ENCODE peak calls at places on chromosomes 12 and 14, in four cellular contexts. One of them, this sample, is unnamed.

GRCh38 chr14:23175823-23176222 is 7.6 kb downstream of the SLC7A8 start:
- DNase-seq in dermis blood vessel endothelial cell: peak
- DNase-seq in NCI-H1694: no peak
- DNase-seq in EL: no peak
- DNase-seq in this sample: no peak

GRCh38 chr12:95218164-95218851 is 701 bp downstream of the VEZT start:
- DNase-seq in dermis blood vessel endothelial cell: peak
- DNase-seq in EL: peak
- DNase-seq in NCI-H1694: peak
- DNase-seq in this sample: peak

GRCh38 chr12:25249951-25250738 is 584 bp downstream of the KRAS start:
- DNase-seq in dermis blood vessel endothelial cell: peak
- DNase-seq in EL: peak
- DNase-seq in NCI-H1694: no peak
- DNase-seq in this sample: peak

GRCh38 chr12:124185970-124186686 is 108.8 kb upstream of the RFLNA start:
- DNase-seq in dermis blood vessel endothelial cell: no peak
- DNase-seq in EL: no peak
- DNase-seq in NCI-H1694: no peak
- DNase-seq in this sample: no peak

GRCh38 chr12:1837541-1838206 is 17.3 kb downstream of the LRTM2 start:
- DNase-seq in dermis blood vessel endothelial cell: peak
- DNase-seq in EL: peak
- DNase-seq in NCI-H1694: peak
- DNase-seq in this sample: peak

GRCh38 chr14:53516261-53516774 is 363.2 kb upstream of the DDHD1 start:
- DNase-seq in NCI-H1694: no peak
- DNase-seq in dermis blood vessel endothelial cell: no peak
- DNase-seq in EL: peak
- DNase-seq in this sample: no peak

GRCh38 chr12:122855071-122855829 is 20.0 kb downstream of the HIP1R start:
- DNase-seq in NCI-H1694: no peak
- DNase-seq in EL: no peak
- DNase-seq in dermis blood vessel endothelial cell: no peak
- DNase-seq in this sample: no peak

GRCh38 chr12:110424237-110424636 is 20.7 kb upstream of the ANAPC7 start:
- DNase-seq in NCI-H1694: no peak
- DNase-seq in dermis blood vessel endothelial cell: no peak
- DNase-seq in EL: peak
- DNase-seq in this sample: no peak

GRCh38 chr14:50906326-50906725 is 34.5 kb downstream of the ABHD12B start:
- DNase-seq in dermis blood vessel endothelial cell: no peak
- DNase-seq in EL: no peak
- DNase-seq in NCI-H1694: no peak
- DNase-seq in this sample: no peak

GRCh38 chr14:75770635-75771034 is 109.6 kb downstream of the TTLL5 start:
- DNase-seq in dermis blood vessel endothelial cell: no peak
- DNase-seq in NCI-H1694: no peak
- DNase-seq in EL: no peak
- DNase-seq in this sample: no peak

GRCh38 chr12:44930972-44931600 is 55.0 kb upstream of the NELL2 start:
- DNase-seq in NCI-H1694: peak
- DNase-seq in dermis blood vessel endothelial cell: peak
- DNase-seq in EL: peak
- DNase-seq in this sample: peak

GRCh38 chr14:102081231-102082080 is 5.4 kb downstream of the HSP90AA1 start:
- DNase-seq in NCI-H1694: no peak
- DNase-seq in EL: no peak
- DNase-seq in dermis blood vessel endothelial cell: no peak
- DNase-seq in this sample: no peak

GRCh38 chr12:3538691-3539030 is 47.7 kb downstream of the PRMT8 start:
- DNase-seq in NCI-H1694: no peak
- DNase-seq in dermis blood vessel endothelial cell: no peak
- DNase-seq in EL: no peak
- DNase-seq in this sample: peak

GRCh38 chr14:104382361-104383087 is 197.0 kb upstream of the C14orf180 start:
- DNase-seq in NCI-H1694: no peak
- DNase-seq in EL: no peak
- DNase-seq in dermis blood vessel endothelial cell: no peak
- DNase-seq in this sample: no peak

GRCh38 chr12:106369624-106370346 is 12.2 kb downstream of the POLR3B start:
- DNase-seq in EL: peak
- DNase-seq in dermis blood vessel endothelial cell: peak
- DNase-seq in NCI-H1694: no peak
- DNase-seq in this sample: no peak

GRCh38 chr14:69012251-69012953 is 33.3 kb upstream of the ACTN1 start:
- DNase-seq in dermis blood vessel endothelial cell: no peak
- DNase-seq in EL: no peak
- DNase-seq in NCI-H1694: no peak
- DNase-seq in this sample: no peak

GRCh38 chr12:121800694-121801600 is 2.9 kb upstream of the SETD1B start:
- DNase-seq in EL: peak
- DNase-seq in dermis blood vessel endothelial cell: peak
- DNase-seq in NCI-H1694: no peak
- DNase-seq in this sample: peak

GRCh38 chr12:98646165-98646764 is 1.2 kb downstream of the APAF1 start:
- DNase-seq in EL: peak
- DNase-seq in NCI-H1694: no peak
- DNase-seq in dermis blood vessel endothelial cell: peak
- DNase-seq in this sample: peak

GRCh38 chr12:93060071-93060665 is 131.1 kb upstream of the EEA1 start:
- DNase-seq in dermis blood vessel endothelial cell: no peak
- DNase-seq in NCI-H1694: no peak
- DNase-seq in EL: no peak
- DNase-seq in this sample: no peak

GRCh38 chr12:104620761-104621531 is 164.2 kb downstream of the CHST11 start:
- DNase-seq in NCI-H1694: no peak
- DNase-seq in dermis blood vessel endothelial cell: peak
- DNase-seq in EL: no peak
- DNase-seq in this sample: no peak

GRCh38 chr12:70190252-70191010 is 52.8 kb upstream of the CNOT2 start:
- DNase-seq in NCI-H1694: no peak
- DNase-seq in EL: peak
- DNase-seq in dermis blood vessel endothelial cell: no peak
- DNase-seq in this sample: no peak

GRCh38 chr14:92154283-92154942 is 32.6 kb downstream of the CPSF2 start:
- DNase-seq in dermis blood vessel endothelial cell: no peak
- DNase-seq in NCI-H1694: no peak
- DNase-seq in EL: no peak
- DNase-seq in this sample: no peak

GRCh38 chr12:58064681-58065080 is 123.3 kb downstream of the ATP23 start:
- DNase-seq in EL: no peak
- DNase-seq in NCI-H1694: no peak
- DNase-seq in dermis blood vessel endothelial cell: no peak
- DNase-seq in this sample: no peak

GRCh38 chr12:120078868-120079267 is 37.7 kb downstream of the RAB35 start:
- DNase-seq in dermis blood vessel endothelial cell: peak
- DNase-seq in EL: no peak
- DNase-seq in NCI-H1694: no peak
- DNase-seq in this sample: no peak

GRCh38 chr14:67311868-67312267 is 47.7 kb downstream of the ATP6V1D start:
- DNase-seq in NCI-H1694: no peak
- DNase-seq in dermis blood vessel endothelial cell: no peak
- DNase-seq in EL: no peak
- DNase-seq in this sample: no peak

GRCh38 chr14:104345316-104346111 is 207.1 kb downstream of the KIF26A start:
- DNase-seq in dermis blood vessel endothelial cell: no peak
- DNase-seq in NCI-H1694: no peak
- DNase-seq in EL: no peak
- DNase-seq in this sample: no peak

GRCh38 chr14:55707365-55707804 is 127.4 kb downstream of the KTN1 start:
- DNase-seq in EL: peak
- DNase-seq in dermis blood vessel endothelial cell: peak
- DNase-seq in NCI-H1694: peak
- DNase-seq in this sample: peak

GRCh38 chr14:51073751-51074150 is 21.2 kb downstream of the TRIM9 start:
- DNase-seq in EL: no peak
- DNase-seq in NCI-H1694: no peak
- DNase-seq in dermis blood vessel endothelial cell: no peak
- DNase-seq in this sample: no peak

GRCh38 chr14:99612737-99613330 is 8.8 kb upstream of the CCDC85C start:
- DNase-seq in dermis blood vessel endothelial cell: no peak
- DNase-seq in EL: peak
- DNase-seq in NCI-H1694: peak
- DNase-seq in this sample: no peak

GRCh38 chr14:31690056-31690455 is 128.9 kb downstream of the NUBPL start:
- DNase-seq in EL: no peak
- DNase-seq in NCI-H1694: no peak
- DNase-seq in dermis blood vessel endothelial cell: no peak
- DNase-seq in this sample: no peak

GRCh38 chr14:59406454-59407245 is 58.5 kb downstream of the GPR135 start:
- DNase-seq in NCI-H1694: no peak
- DNase-seq in dermis blood vessel endothelial cell: peak
- DNase-seq in EL: peak
- DNase-seq in this sample: peak

GRCh38 chr12:123705935-123706334 is 6.2 kb upstream of the ATP6V0A2 start:
- DNase-seq in EL: no peak
- DNase-seq in dermis blood vessel endothelial cell: no peak
- DNase-seq in NCI-H1694: no peak
- DNase-seq in this sample: no peak

GRCh38 chr14:35122696-35123387 is 490 bp downstream of the PRORP start:
- DNase-seq in NCI-H1694: no peak
- DNase-seq in EL: no peak
- DNase-seq in dermis blood vessel endothelial cell: peak
- DNase-seq in this sample: no peak

GRCh38 chr12:98425859-98426258 is 89.5 kb upstream of the TMPO start:
- DNase-seq in dermis blood vessel endothelial cell: no peak
- DNase-seq in NCI-H1694: no peak
- DNase-seq in EL: no peak
- DNase-seq in this sample: no peak

GRCh38 chr14:79018846-79019245 is 848.7 kb downstream of the NRXN3 start:
- DNase-seq in EL: peak
- DNase-seq in NCI-H1694: no peak
- DNase-seq in dermis blood vessel endothelial cell: peak
- DNase-seq in this sample: no peak

GRCh38 chr12:55850893-55851292 is 8.2 kb upstream of the MMP19 start:
- DNase-seq in EL: no peak
- DNase-seq in dermis blood vessel endothelial cell: no peak
- DNase-seq in NCI-H1694: no peak
- DNase-seq in this sample: no peak

GRCh38 chr12:108352591-108352990 is 13.5 kb upstream of the CMKLR1 start:
- DNase-seq in EL: no peak
- DNase-seq in dermis blood vessel endothelial cell: no peak
- DNase-seq in NCI-H1694: no peak
- DNase-seq in this sample: no peak

GRCh38 chr14:90681889-90682429 is 134.3 kb downstream of the TTC7B start:
- DNase-seq in dermis blood vessel endothelial cell: no peak
- DNase-seq in NCI-H1694: peak
- DNase-seq in EL: no peak
- DNase-seq in this sample: peak

GRCh38 chr12:53159195-53159834 is 21.2 kb upstream of the ZNF740 start:
- DNase-seq in dermis blood vessel endothelial cell: peak
- DNase-seq in NCI-H1694: peak
- DNase-seq in EL: peak
- DNase-seq in this sample: peak

This sample was measured in cerebellar cortex.